ENCODE peak calls at places on chromosome 20, in seven cellular contexts. One of them, this sample, is unnamed.

GRCh38 chr20:62056377-62056776 is 9.3 kb downstream of the TAF4 start:
- DNase-seq in body of pancreas: no peak
- DNase-seq in kidney tubule cell: no peak
- DNase-seq in HEK293T: no peak
- DNase-seq in endothelial cell of umbilical vein: no peak
- DNase-seq in foreskin melanocyte: no peak
- DNase-seq in foreskin fibroblast: no peak
- DNase-seq in this sample: no peak

GRCh38 chr20:57699395-57699794 is 10.4 kb downstream of the PMEPA1 start:
- DNase-seq in foreskin fibroblast: no peak
- DNase-seq in body of pancreas: no peak
- DNase-seq in HEK293T: no peak
- DNase-seq in foreskin melanocyte: no peak
- DNase-seq in endothelial cell of umbilical vein: no peak
- DNase-seq in kidney tubule cell: no peak
- DNase-seq in this sample: no peak

GRCh38 chr20:17835941-17836861 is 132.4 kb downstream of the SNX5 start:
- DNase-seq in foreskin fibroblast: peak
- DNase-seq in foreskin melanocyte: no peak
- DNase-seq in endothelial cell of umbilical vein: peak
- DNase-seq in kidney tubule cell: no peak
- DNase-seq in body of pancreas: peak
- DNase-seq in HEK293T: no peak
- DNase-seq in this sample: peak

GRCh38 chr20:50071039-50071888 is 41.7 kb downstream of the UBE2V1 start:
- DNase-seq in endothelial cell of umbilical vein: peak
- DNase-seq in kidney tubule cell: peak
- DNase-seq in body of pancreas: peak
- DNase-seq in HEK293T: peak
- DNase-seq in foreskin fibroblast: peak
- DNase-seq in foreskin melanocyte: peak
- DNase-seq in this sample: peak

GRCh38 chr20:41774291-41774690 is 156.1 kb upstream of the CHD6 start:
- DNase-seq in endothelial cell of umbilical vein: no peak
- DNase-seq in HEK293T: no peak
- DNase-seq in foreskin melanocyte: no peak
- DNase-seq in body of pancreas: no peak
- DNase-seq in kidney tubule cell: no peak
- DNase-seq in foreskin fibroblast: no peak
- DNase-seq in this sample: no peak

GRCh38 chr20:60359010-60359409 is 400.8 kb downstream of the CDH26 start:
- DNase-seq in body of pancreas: no peak
- DNase-seq in HEK293T: no peak
- DNase-seq in foreskin melanocyte: no peak
- DNase-seq in endothelial cell of umbilical vein: no peak
- DNase-seq in kidney tubule cell: no peak
- DNase-seq in foreskin fibroblast: no peak
- DNase-seq in this sample: no peak

GRCh38 chr20:12237772-12238171 is 320.1 kb downstream of the BTBD3 start:
- DNase-seq in HEK293T: no peak
- DNase-seq in foreskin fibroblast: no peak
- DNase-seq in body of pancreas: no peak
- DNase-seq in kidney tubule cell: no peak
- DNase-seq in foreskin melanocyte: peak
- DNase-seq in endothelial cell of umbilical vein: no peak
- DNase-seq in this sample: no peak

GRCh38 chr20:32535316-32535952 is 49.7 kb downstream of the NOL4L start:
- DNase-seq in HEK293T: no peak
- DNase-seq in endothelial cell of umbilical vein: no peak
- DNase-seq in kidney tubule cell: no peak
- DNase-seq in body of pancreas: no peak
- DNase-seq in foreskin fibroblast: no peak
- DNase-seq in foreskin melanocyte: no peak
- DNase-seq in this sample: no peak

GRCh38 chr20:33694666-33695065 is 8.5 kb upstream of the E2F1 start:
- DNase-seq in endothelial cell of umbilical vein: no peak
- DNase-seq in foreskin fibroblast: no peak
- DNase-seq in HEK293T: no peak
- DNase-seq in foreskin melanocyte: no peak
- DNase-seq in kidney tubule cell: no peak
- DNase-seq in body of pancreas: no peak
- DNase-seq in this sample: no peak

GRCh38 chr20:47146703-47147102 is 209.8 kb downstream of the ZMYND8 start:
- DNase-seq in HEK293T: no peak
- DNase-seq in body of pancreas: no peak
- DNase-seq in endothelial cell of umbilical vein: no peak
- DNase-seq in kidney tubule cell: peak
- DNase-seq in foreskin fibroblast: peak
- DNase-seq in foreskin melanocyte: peak
- DNase-seq in this sample: no peak

GRCh38 chr20:23835716-23836115 is 9.2 kb upstream of the CST2 start:
- DNase-seq in foreskin fibroblast: no peak
- DNase-seq in foreskin melanocyte: no peak
- DNase-seq in body of pancreas: no peak
- DNase-seq in kidney tubule cell: no peak
- DNase-seq in HEK293T: no peak
- DNase-seq in endothelial cell of umbilical vein: no peak
- DNase-seq in this sample: no peak

GRCh38 chr20:5510446-5510845 is 193.7 kb upstream of the PROKR2 start:
- DNase-seq in HEK293T: no peak
- DNase-seq in foreskin fibroblast: no peak
- DNase-seq in body of pancreas: no peak
- DNase-seq in kidney tubule cell: no peak
- DNase-seq in endothelial cell of umbilical vein: no peak
- DNase-seq in foreskin melanocyte: no peak
- DNase-seq in this sample: no peak

GRCh38 chr20:24084281-24084680 is 95.7 kb upstream of the GGTLC1 start:
- DNase-seq in body of pancreas: no peak
- DNase-seq in HEK293T: no peak
- DNase-seq in endothelial cell of umbilical vein: no peak
- DNase-seq in foreskin melanocyte: no peak
- DNase-seq in foreskin fibroblast: no peak
- DNase-seq in kidney tubule cell: no peak
- DNase-seq in this sample: no peak

GRCh38 chr20:48910360-48910781 is 11.1 kb upstream of the ARFGEF2 start:
- DNase-seq in HEK293T: no peak
- DNase-seq in endothelial cell of umbilical vein: peak
- DNase-seq in foreskin fibroblast: no peak
- DNase-seq in kidney tubule cell: no peak
- DNase-seq in foreskin melanocyte: peak
- DNase-seq in body of pancreas: no peak
- DNase-seq in this sample: no peak

GRCh38 chr20:47198254-47198671 is 158.2 kb downstream of the ZMYND8 start:
- DNase-seq in body of pancreas: no peak
- DNase-seq in foreskin fibroblast: no peak
- DNase-seq in foreskin melanocyte: no peak
- DNase-seq in HEK293T: no peak
- DNase-seq in kidney tubule cell: peak
- DNase-seq in endothelial cell of umbilical vein: no peak
- DNase-seq in this sample: no peak

GRCh38 chr20:62314339-62314638 is 11.5 kb downstream of the ADRM1 start:
- DNase-seq in body of pancreas: no peak
- DNase-seq in endothelial cell of umbilical vein: no peak
- DNase-seq in kidney tubule cell: no peak
- DNase-seq in foreskin melanocyte: no peak
- DNase-seq in HEK293T: no peak
- DNase-seq in foreskin fibroblast: no peak
- DNase-seq in this sample: no peak

GRCh38 chr20:52731086-52731485 is 241.1 kb upstream of the TSHZ2 start:
- DNase-seq in foreskin melanocyte: no peak
- DNase-seq in HEK293T: no peak
- DNase-seq in kidney tubule cell: peak
- DNase-seq in foreskin fibroblast: no peak
- DNase-seq in endothelial cell of umbilical vein: no peak
- DNase-seq in body of pancreas: no peak
- DNase-seq in this sample: peak

GRCh38 chr20:7516631-7517051 is 423.6 kb downstream of the HAO1 start:
- DNase-seq in kidney tubule cell: no peak
- DNase-seq in body of pancreas: no peak
- DNase-seq in foreskin fibroblast: peak
- DNase-seq in endothelial cell of umbilical vein: no peak
- DNase-seq in foreskin melanocyte: no peak
- DNase-seq in HEK293T: no peak
- DNase-seq in this sample: no peak

GRCh38 chr20:63531686-63532448 is 5.3 kb downstream of the PTK6 start:
- DNase-seq in HEK293T: no peak
- DNase-seq in body of pancreas: no peak
- DNase-seq in foreskin fibroblast: no peak
- DNase-seq in endothelial cell of umbilical vein: no peak
- DNase-seq in foreskin melanocyte: no peak
- DNase-seq in kidney tubule cell: no peak
- DNase-seq in this sample: no peak

GRCh38 chr20:2706688-2707352 is 14.2 kb downstream of the EBF4 start:
- DNase-seq in body of pancreas: no peak
- DNase-seq in endothelial cell of umbilical vein: no peak
- DNase-seq in foreskin melanocyte: no peak
- DNase-seq in HEK293T: no peak
- DNase-seq in kidney tubule cell: no peak
- DNase-seq in foreskin fibroblast: no peak
- DNase-seq in this sample: peak

GRCh38 chr20:46157625-46158024 is 39.5 kb downstream of the CD40 start:
- DNase-seq in foreskin fibroblast: no peak
- DNase-seq in HEK293T: no peak
- DNase-seq in endothelial cell of umbilical vein: no peak
- DNase-seq in kidney tubule cell: no peak
- DNase-seq in body of pancreas: no peak
- DNase-seq in foreskin melanocyte: no peak
- DNase-seq in this sample: no peak

GRCh38 chr20:16942702-16943101 is 194.5 kb downstream of the OTOR start:
- DNase-seq in HEK293T: no peak
- DNase-seq in body of pancreas: no peak
- DNase-seq in foreskin fibroblast: no peak
- DNase-seq in kidney tubule cell: no peak
- DNase-seq in endothelial cell of umbilical vein: no peak
- DNase-seq in foreskin melanocyte: no peak
- DNase-seq in this sample: no peak

GRCh38 chr20:51089272-51089671 is 66.4 kb upstream of the KCNG1 start:
- DNase-seq in foreskin melanocyte: no peak
- DNase-seq in kidney tubule cell: no peak
- DNase-seq in endothelial cell of umbilical vein: no peak
- DNase-seq in HEK293T: no peak
- DNase-seq in body of pancreas: no peak
- DNase-seq in foreskin fibroblast: no peak
- DNase-seq in this sample: no peak

GRCh38 chr20:31606928-31607639 is 2.0 kb downstream of the ID1 start:
- DNase-seq in HEK293T: no peak
- DNase-seq in endothelial cell of umbilical vein: peak
- DNase-seq in foreskin fibroblast: no peak
- DNase-seq in body of pancreas: no peak
- DNase-seq in kidney tubule cell: peak
- DNase-seq in foreskin melanocyte: no peak
- DNase-seq in this sample: no peak

GRCh38 chr20:23629017-23629541 is 8.7 kb downstream of the CST3 start:
- DNase-seq in foreskin melanocyte: no peak
- DNase-seq in HEK293T: no peak
- DNase-seq in foreskin fibroblast: peak
- DNase-seq in endothelial cell of umbilical vein: peak
- DNase-seq in body of pancreas: no peak
- DNase-seq in kidney tubule cell: peak
- DNase-seq in this sample: peak

GRCh38 chr20:9359561-9360308 is 154.7 kb upstream of the LAMP5 start:
- DNase-seq in HEK293T: peak
- DNase-seq in body of pancreas: peak
- DNase-seq in foreskin fibroblast: peak
- DNase-seq in kidney tubule cell: peak
- DNase-seq in foreskin melanocyte: peak
- DNase-seq in endothelial cell of umbilical vein: peak
- DNase-seq in this sample: peak

GRCh38 chr20:46694484-46694883 is 5.2 kb upstream of the TP53RK start:
- DNase-seq in HEK293T: no peak
- DNase-seq in body of pancreas: no peak
- DNase-seq in endothelial cell of umbilical vein: peak
- DNase-seq in kidney tubule cell: peak
- DNase-seq in foreskin fibroblast: no peak
- DNase-seq in foreskin melanocyte: no peak
- DNase-seq in this sample: no peak

GRCh38 chr20:12153616-12154015 is 235.9 kb downstream of the BTBD3 start:
- DNase-seq in endothelial cell of umbilical vein: no peak
- DNase-seq in body of pancreas: no peak
- DNase-seq in foreskin fibroblast: no peak
- DNase-seq in foreskin melanocyte: peak
- DNase-seq in kidney tubule cell: peak
- DNase-seq in HEK293T: no peak
- DNase-seq in this sample: no peak

GRCh38 chr20:7136886-7137285 is 369.4 kb downstream of the BMP2 start:
- DNase-seq in foreskin melanocyte: no peak
- DNase-seq in kidney tubule cell: peak
- DNase-seq in endothelial cell of umbilical vein: no peak
- DNase-seq in foreskin fibroblast: no peak
- DNase-seq in HEK293T: no peak
- DNase-seq in body of pancreas: no peak
- DNase-seq in this sample: no peak

GRCh38 chr20:15199698-15200097 is 862.3 kb upstream of the FLRT3 start:
- DNase-seq in foreskin fibroblast: no peak
- DNase-seq in HEK293T: no peak
- DNase-seq in endothelial cell of umbilical vein: no peak
- DNase-seq in foreskin melanocyte: no peak
- DNase-seq in kidney tubule cell: no peak
- DNase-seq in body of pancreas: no peak
- DNase-seq in this sample: no peak

GRCh38 chr20:37986873-37987601 is 46.2 kb downstream of the TTI1 start:
- DNase-seq in endothelial cell of umbilical vein: no peak
- DNase-seq in body of pancreas: peak
- DNase-seq in foreskin fibroblast: peak
- DNase-seq in kidney tubule cell: no peak
- DNase-seq in HEK293T: no peak
- DNase-seq in foreskin melanocyte: no peak
- DNase-seq in this sample: peak

GRCh38 chr20:40287683-40288082 is 401.4 kb downstream of the MAFB start:
- DNase-seq in HEK293T: no peak
- DNase-seq in foreskin melanocyte: no peak
- DNase-seq in endothelial cell of umbilical vein: no peak
- DNase-seq in body of pancreas: no peak
- DNase-seq in kidney tubule cell: no peak
- DNase-seq in foreskin fibroblast: no peak
- DNase-seq in this sample: no peak